ENCODE peak calls at places on chromosomes 7 and 10, in nine cellular contexts. One of them, this sample, is unnamed.

GRCh38 chr7:70630647-70631457 is 501.1 kb upstream of the GALNT17 start:
- DNase-seq in GM04503: no peak
- DNase-seq in NCI-H2081: peak; percentile 30
- DNase-seq in fibroblast of lung: peak; percentile 46
- DNase-seq in HEK293T: peak; percentile 64
- DNase-seq in GM12865: no peak
- DNase-seq in sigmoid colon: no peak
- DNase-seq in iris pigment epithelial cell: no peak
- DNase-seq in dorsolateral prefrontal cortex: no peak
- DNase-seq in this sample: no peak

GRCh38 chr7:157129907-157130460 is 8.7 kb upstream of the UBE3C start:
- DNase-seq in GM04503: no peak
- DNase-seq in NCI-H2081: no peak
- DNase-seq in fibroblast of lung: no peak
- DNase-seq in HEK293T: no peak
- DNase-seq in GM12865: no peak
- DNase-seq in sigmoid colon: no peak
- DNase-seq in iris pigment epithelial cell: no peak
- DNase-seq in dorsolateral prefrontal cortex: no peak
- DNase-seq in this sample: no peak

GRCh38 chr10:97498841-97499560 is at the start of gene UBTD1:
- DNase-seq in GM04503: no peak
- DNase-seq in NCI-H2081: no peak
- DNase-seq in fibroblast of lung: peak; percentile 41
- DNase-seq in HEK293T: peak; percentile 56
- DNase-seq in GM12865: peak; percentile 18
- DNase-seq in sigmoid colon: peak; percentile 84
- DNase-seq in iris pigment epithelial cell: peak; percentile 63
- DNase-seq in dorsolateral prefrontal cortex: peak; percentile 14
- DNase-seq in this sample: peak; percentile 87

GRCh38 chr10:118754132-118754555 is 626 bp downstream of the CACUL1 start:
- DNase-seq in GM04503: no peak
- DNase-seq in NCI-H2081: peak; percentile 31
- DNase-seq in fibroblast of lung: peak; percentile 31
- DNase-seq in HEK293T: peak; percentile 48
- DNase-seq in GM12865: peak; percentile 48
- DNase-seq in sigmoid colon: peak; percentile 73
- DNase-seq in iris pigment epithelial cell: peak; percentile 32
- DNase-seq in dorsolateral prefrontal cortex: peak; percentile 9
- DNase-seq in this sample: no peak

GRCh38 chr10:44196008-44196320 is 188.9 kb downstream of the CXCL12 start:
- DNase-seq in GM04503: no peak
- DNase-seq in NCI-H2081: no peak
- DNase-seq in fibroblast of lung: no peak
- DNase-seq in HEK293T: no peak
- DNase-seq in GM12865: no peak
- DNase-seq in sigmoid colon: no peak
- DNase-seq in iris pigment epithelial cell: no peak
- DNase-seq in dorsolateral prefrontal cortex: no peak
- DNase-seq in this sample: peak; percentile 44

GRCh38 chr10:132163278-132163765 is 23.4 kb upstream of the DPYSL4 start:
- DNase-seq in GM04503: no peak
- DNase-seq in NCI-H2081: peak; percentile 24
- DNase-seq in fibroblast of lung: no peak
- DNase-seq in HEK293T: peak; percentile 90
- DNase-seq in GM12865: peak; percentile 21
- DNase-seq in sigmoid colon: no peak
- DNase-seq in iris pigment epithelial cell: no peak
- DNase-seq in dorsolateral prefrontal cortex: no peak
- DNase-seq in this sample: no peak

GRCh38 chr7:1291846-1292765 is 59.4 kb downstream of the UNCX start:
- DNase-seq in GM04503: no peak
- DNase-seq in NCI-H2081: no peak
- DNase-seq in fibroblast of lung: no peak
- DNase-seq in HEK293T: no peak
- DNase-seq in GM12865: no peak
- DNase-seq in sigmoid colon: no peak
- DNase-seq in iris pigment epithelial cell: no peak
- DNase-seq in dorsolateral prefrontal cortex: no peak
- DNase-seq in this sample: no peak

GRCh38 chr10:44576715-44577191 is 191.9 kb upstream of the CXCL12 start:
- DNase-seq in GM04503: peak; percentile 31
- DNase-seq in NCI-H2081: no peak
- DNase-seq in fibroblast of lung: peak; percentile 72
- DNase-seq in HEK293T: no peak
- DNase-seq in GM12865: peak; percentile 12
- DNase-seq in sigmoid colon: no peak
- DNase-seq in iris pigment epithelial cell: peak; percentile 7
- DNase-seq in dorsolateral prefrontal cortex: no peak
- DNase-seq in this sample: peak; percentile 64

GRCh38 chr10:70603439-70603778 is 868 bp upstream of the PRF1 start:
- DNase-seq in GM04503: no peak
- DNase-seq in NCI-H2081: no peak
- DNase-seq in fibroblast of lung: no peak
- DNase-seq in HEK293T: no peak
- DNase-seq in GM12865: no peak
- DNase-seq in sigmoid colon: no peak
- DNase-seq in iris pigment epithelial cell: no peak
- DNase-seq in dorsolateral prefrontal cortex: no peak
- DNase-seq in this sample: no peak